ENCODE peak calls at places on chromosomes 2 and 18, in seven cellular contexts. One of them, this sample, is unnamed.

GRCh38 chr2:2333076-2333475 is 2.0 kb upstream of the MYT1L start:
- DNase-seq in astrocyte: no peak
- DNase-seq in hepatocyte: no peak
- DNase-seq in PC-3: no peak
- DNase-seq in OCI-LY7: no peak
- DNase-seq in IMR-90: no peak
- DNase-seq in fibroblast of lung: no peak
- DNase-seq in this sample: no peak

GRCh38 chr2:59886758-59887157 is 666.7 kb downstream of the BCL11A start:
- DNase-seq in PC-3: no peak
- DNase-seq in fibroblast of lung: no peak
- DNase-seq in IMR-90: no peak
- DNase-seq in hepatocyte: no peak
- DNase-seq in astrocyte: no peak
- DNase-seq in OCI-LY7: no peak
- DNase-seq in this sample: no peak

GRCh38 chr2:96668771-96669170 is 26.2 kb downstream of the FER1L5 start:
- DNase-seq in fibroblast of lung: no peak
- DNase-seq in IMR-90: no peak
- DNase-seq in hepatocyte: no peak
- DNase-seq in OCI-LY7: no peak
- DNase-seq in PC-3: no peak
- DNase-seq in astrocyte: no peak
- DNase-seq in this sample: no peak

GRCh38 chr2:50143822-50144575 is 887.9 kb downstream of the NRXN1 start:
- DNase-seq in PC-3: peak
- DNase-seq in IMR-90: no peak
- DNase-seq in astrocyte: peak
- DNase-seq in OCI-LY7: peak
- DNase-seq in fibroblast of lung: peak
- DNase-seq in hepatocyte: peak
- DNase-seq in this sample: peak

GRCh38 chr18:57816208-57816999 is 13.3 kb upstream of the ATP8B1 start:
- DNase-seq in fibroblast of lung: no peak
- DNase-seq in PC-3: no peak
- DNase-seq in astrocyte: no peak
- DNase-seq in hepatocyte: no peak
- DNase-seq in IMR-90: no peak
- DNase-seq in OCI-LY7: no peak
- DNase-seq in this sample: no peak

GRCh38 chr2:118430510-118431187 is 342.4 kb downstream of the INSIG2 start:
- DNase-seq in IMR-90: no peak
- DNase-seq in OCI-LY7: no peak
- DNase-seq in fibroblast of lung: peak
- DNase-seq in PC-3: peak
- DNase-seq in hepatocyte: no peak
- DNase-seq in astrocyte: peak
- DNase-seq in this sample: no peak

GRCh38 chr2:241774419-241775222 is 2.0 kb upstream of the GAL3ST2 start:
- DNase-seq in OCI-LY7: no peak
- DNase-seq in hepatocyte: no peak
- DNase-seq in IMR-90: peak
- DNase-seq in PC-3: peak
- DNase-seq in fibroblast of lung: peak
- DNase-seq in astrocyte: peak
- DNase-seq in this sample: peak

GRCh38 chr2:152875832-152876669 is 157.6 kb downstream of the ARL6IP6 start:
- DNase-seq in PC-3: no peak
- DNase-seq in IMR-90: peak
- DNase-seq in fibroblast of lung: no peak
- DNase-seq in hepatocyte: peak
- DNase-seq in astrocyte: peak
- DNase-seq in OCI-LY7: no peak
- DNase-seq in this sample: no peak

GRCh38 chr2:71610671-71611070 is 157.3 kb downstream of the DYSF start:
- DNase-seq in OCI-LY7: no peak
- DNase-seq in astrocyte: no peak
- DNase-seq in fibroblast of lung: no peak
- DNase-seq in hepatocyte: no peak
- DNase-seq in PC-3: no peak
- DNase-seq in IMR-90: no peak
- DNase-seq in this sample: peak

GRCh38 chr2:231191896-231192872 is 6.2 kb upstream of the ARMC9 start:
- DNase-seq in OCI-LY7: peak
- DNase-seq in PC-3: peak
- DNase-seq in hepatocyte: peak
- DNase-seq in astrocyte: peak
- DNase-seq in fibroblast of lung: peak
- DNase-seq in IMR-90: peak
- DNase-seq in this sample: peak
- TF ChIP-seq CTCF in OCI-LY7: peak
- TF ChIP-seq CTCF in PC-3: peak
- TF ChIP-seq CTCF in hepatocyte: peak
- TF ChIP-seq CTCF in astrocyte: peak
- TF ChIP-seq CTCF in fibroblast of lung: peak
- TF ChIP-seq CTCF in IMR-90: peak
- TF ChIP-seq CTCF in this sample: peak

GRCh38 chr18:12254820-12255511 is 805 bp downstream of the CIDEA start:
- DNase-seq in OCI-LY7: no peak
- DNase-seq in IMR-90: no peak
- DNase-seq in astrocyte: no peak
- DNase-seq in PC-3: no peak
- DNase-seq in fibroblast of lung: no peak
- DNase-seq in hepatocyte: no peak
- DNase-seq in this sample: no peak
- H2AFZ ChIP-seq in OCI-LY7: no peak
- H2AFZ ChIP-seq in IMR-90: no peak
- H2AFZ ChIP-seq in astrocyte: peak
- H2AFZ ChIP-seq in PC-3: peak
- H2AFZ ChIP-seq in fibroblast of lung: no peak
- H2AFZ ChIP-seq in hepatocyte: no peak
- H2AFZ ChIP-seq in this sample: no peak

DNA sequence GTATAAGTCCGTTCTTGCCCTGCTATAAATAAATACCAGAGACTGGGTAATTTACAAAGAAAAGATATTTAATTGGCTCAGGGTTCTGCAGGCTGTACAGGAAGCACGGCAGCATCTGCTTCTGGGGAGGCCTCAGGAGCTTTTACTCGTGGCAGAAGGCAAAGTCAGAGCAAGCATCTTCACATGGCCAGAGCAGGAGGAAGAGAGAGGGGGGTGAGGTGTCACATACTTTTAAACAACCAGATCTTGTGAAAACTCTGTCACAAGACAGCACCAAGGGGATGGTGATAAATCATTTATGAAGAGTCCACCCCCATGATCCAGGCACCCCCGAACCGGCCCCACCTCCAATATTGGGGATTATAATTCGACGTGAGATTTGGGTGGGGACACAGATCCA is 130.6 kb downstream of the LTBP1 start:
- DNase-seq in astrocyte: no peak
- DNase-seq in PC-3: no peak
- DNase-seq in hepatocyte: no peak
- DNase-seq in OCI-LY7: peak
- DNase-seq in IMR-90: no peak
- DNase-seq in fibroblast of lung: no peak
- DNase-seq in this sample: no peak
- H3K4me2 ChIP-seq in astrocyte: no peak
- H3K4me2 ChIP-seq in PC-3: no peak
- H3K4me2 ChIP-seq in hepatocyte: no peak
- H3K4me2 ChIP-seq in OCI-LY7: peak
- H3K4me2 ChIP-seq in IMR-90: no peak
- H3K4me2 ChIP-seq in fibroblast of lung: no peak
- H3K4me2 ChIP-seq in this sample: no peak

GRCh38 chr18:62196079-62196478 is 9.0 kb downstream of the RELCH start:
- DNase-seq in OCI-LY7: no peak
- DNase-seq in IMR-90: no peak
- DNase-seq in astrocyte: no peak
- DNase-seq in fibroblast of lung: no peak
- DNase-seq in hepatocyte: no peak
- DNase-seq in PC-3: no peak
- DNase-seq in this sample: no peak
- TF ChIP-seq CTCF in OCI-LY7: no peak
- TF ChIP-seq CTCF in IMR-90: no peak
- TF ChIP-seq CTCF in astrocyte: no peak
- TF ChIP-seq CTCF in fibroblast of lung: no peak
- TF ChIP-seq CTCF in hepatocyte: no peak
- TF ChIP-seq CTCF in PC-3: peak
- TF ChIP-seq CTCF in this sample: no peak